ENCODE peak calls at places on chromosomes 1 and 21, in six cellular contexts. One of them, this sample, is unnamed.

GRCh38 chr1:3217887-3218679 is 149.1 kb downstream of the PRDM16 start:
- DNase-seq in NCI-H1417: no peak
- DNase-seq in tibial artery: no peak
- DNase-seq in stimulated activated naive CD4-positive, alpha-beta T cell treated with Interleukin-2 at 50 U/mL for 16 hours: no peak
- DNase-seq in sciatic nerve: no peak
- DNase-seq in IMR-90: no peak
- DNase-seq in this sample: no peak

GRCh38 chr1:21931171-21932093 is 5.7 kb downstream of the HSPG2 start:
- DNase-seq in NCI-H1417: no peak
- DNase-seq in tibial artery: peak; percentile 93
- DNase-seq in stimulated activated naive CD4-positive, alpha-beta T cell treated with Interleukin-2 at 50 U/mL for 16 hours: no peak
- DNase-seq in sciatic nerve: peak; percentile 88
- DNase-seq in IMR-90: peak; percentile 88
- DNase-seq in this sample: peak; percentile 93

GRCh38 chr1:49293016-49293415 is 516.3 kb upstream of the BEND5 start:
- DNase-seq in NCI-H1417: no peak
- DNase-seq in tibial artery: no peak
- DNase-seq in stimulated activated naive CD4-positive, alpha-beta T cell treated with Interleukin-2 at 50 U/mL for 16 hours: no peak
- DNase-seq in sciatic nerve: no peak
- DNase-seq in IMR-90: no peak
- DNase-seq in this sample: no peak

GRCh38 chr1:216416488-216416887 is 6.8 kb downstream of the USH2A start:
- DNase-seq in NCI-H1417: peak; percentile 10
- DNase-seq in tibial artery: no peak
- DNase-seq in stimulated activated naive CD4-positive, alpha-beta T cell treated with Interleukin-2 at 50 U/mL for 16 hours: no peak
- DNase-seq in sciatic nerve: no peak
- DNase-seq in IMR-90: no peak
- DNase-seq in this sample: no peak

GRCh38 chr1:2412773-2413494 is 570 bp upstream of the PEX10 start:
- DNase-seq in NCI-H1417: peak; percentile 71
- DNase-seq in tibial artery: no peak
- DNase-seq in stimulated activated naive CD4-positive, alpha-beta T cell treated with Interleukin-2 at 50 U/mL for 16 hours: no peak
- DNase-seq in sciatic nerve: no peak
- DNase-seq in IMR-90: peak; percentile 31
- DNase-seq in this sample: no peak

GRCh38 chr1:18085387-18086074 is 22.1 kb upstream of the IGSF21 start:
- DNase-seq in NCI-H1417: no peak
- DNase-seq in tibial artery: no peak
- DNase-seq in stimulated activated naive CD4-positive, alpha-beta T cell treated with Interleukin-2 at 50 U/mL for 16 hours: no peak
- DNase-seq in sciatic nerve: no peak
- DNase-seq in IMR-90: no peak
- DNase-seq in this sample: no peak

GRCh38 chr1:151988405-151988851 is 5.2 kb downstream of the S100A10 start:
- DNase-seq in NCI-H1417: no peak
- DNase-seq in tibial artery: no peak
- DNase-seq in stimulated activated naive CD4-positive, alpha-beta T cell treated with Interleukin-2 at 50 U/mL for 16 hours: no peak
- DNase-seq in sciatic nerve: no peak
- DNase-seq in IMR-90: peak; percentile 74
- DNase-seq in this sample: no peak

GRCh38 chr1:27397749-27398148 is 5.3 kb downstream of the GPR3 start:
- DNase-seq in NCI-H1417: no peak
- DNase-seq in tibial artery: no peak
- DNase-seq in stimulated activated naive CD4-positive, alpha-beta T cell treated with Interleukin-2 at 50 U/mL for 16 hours: no peak
- DNase-seq in sciatic nerve: no peak
- DNase-seq in IMR-90: no peak
- DNase-seq in this sample: no peak

GRCh38 chr1:75992312-75992711 is 60.1 kb upstream of the ASB17 start:
- DNase-seq in NCI-H1417: no peak
- DNase-seq in tibial artery: no peak
- DNase-seq in stimulated activated naive CD4-positive, alpha-beta T cell treated with Interleukin-2 at 50 U/mL for 16 hours: no peak
- DNase-seq in sciatic nerve: no peak
- DNase-seq in IMR-90: no peak
- DNase-seq in this sample: no peak

GRCh38 chr1:93471284-93471683 is 23.4 kb downstream of the FNBP1L start:
- DNase-seq in NCI-H1417: no peak
- DNase-seq in tibial artery: no peak
- DNase-seq in stimulated activated naive CD4-positive, alpha-beta T cell treated with Interleukin-2 at 50 U/mL for 16 hours: no peak
- DNase-seq in sciatic nerve: no peak
- DNase-seq in IMR-90: no peak
- DNase-seq in this sample: no peak

GRCh38 chr1:22978299-22978698 is 5.6 kb upstream of the LACTBL1 start:
- DNase-seq in NCI-H1417: no peak
- DNase-seq in tibial artery: no peak
- DNase-seq in stimulated activated naive CD4-positive, alpha-beta T cell treated with Interleukin-2 at 50 U/mL for 16 hours: no peak
- DNase-seq in sciatic nerve: no peak
- DNase-seq in IMR-90: peak; percentile 74
- DNase-seq in this sample: no peak

GRCh38 chr1:167683641-167684502 is 37.9 kb upstream of the MPZL1 start:
- DNase-seq in NCI-H1417: no peak
- DNase-seq in tibial artery: no peak
- DNase-seq in stimulated activated naive CD4-positive, alpha-beta T cell treated with Interleukin-2 at 50 U/mL for 16 hours: no peak
- DNase-seq in sciatic nerve: no peak
- DNase-seq in IMR-90: peak; percentile 41
- DNase-seq in this sample: no peak

GRCh38 chr1:109231085-109231484 is 17.4 kb downstream of the SARS1 start:
- DNase-seq in NCI-H1417: peak; percentile 34
- DNase-seq in tibial artery: no peak
- DNase-seq in stimulated activated naive CD4-positive, alpha-beta T cell treated with Interleukin-2 at 50 U/mL for 16 hours: no peak
- DNase-seq in sciatic nerve: no peak
- DNase-seq in IMR-90: no peak
- DNase-seq in this sample: no peak

GRCh38 chr1:183043872-183044859 is 20.9 kb downstream of the LAMC1 start:
- DNase-seq in NCI-H1417: no peak
- DNase-seq in tibial artery: no peak
- DNase-seq in stimulated activated naive CD4-positive, alpha-beta T cell treated with Interleukin-2 at 50 U/mL for 16 hours: no peak
- DNase-seq in sciatic nerve: no peak
- DNase-seq in IMR-90: peak; percentile 94
- DNase-seq in this sample: no peak

GRCh38 chr1:189708674-189709073 is 769.0 kb downstream of the BRINP3 start:
- DNase-seq in NCI-H1417: no peak
- DNase-seq in tibial artery: no peak
- DNase-seq in stimulated activated naive CD4-positive, alpha-beta T cell treated with Interleukin-2 at 50 U/mL for 16 hours: no peak
- DNase-seq in sciatic nerve: no peak
- DNase-seq in IMR-90: peak; percentile 25
- DNase-seq in this sample: no peak

GRCh38 chr1:78441921-78442320 is 48.9 kb upstream of the PTGFR start:
- DNase-seq in NCI-H1417: no peak
- DNase-seq in tibial artery: no peak
- DNase-seq in stimulated activated naive CD4-positive, alpha-beta T cell treated with Interleukin-2 at 50 U/mL for 16 hours: no peak
- DNase-seq in sciatic nerve: no peak
- DNase-seq in IMR-90: peak; percentile 27
- DNase-seq in this sample: no peak

GRCh38 chr1:110529011-110529410 is 10.0 kb upstream of the KCNA10 start:
- DNase-seq in NCI-H1417: no peak
- DNase-seq in tibial artery: no peak
- DNase-seq in stimulated activated naive CD4-positive, alpha-beta T cell treated with Interleukin-2 at 50 U/mL for 16 hours: no peak
- DNase-seq in sciatic nerve: no peak
- DNase-seq in IMR-90: no peak
- DNase-seq in this sample: no peak

GRCh38 chr21:33478858-33479678 is 706 bp downstream of the TMEM50B start:
- DNase-seq in NCI-H1417: peak; percentile 57
- DNase-seq in tibial artery: peak; percentile 73
- DNase-seq in stimulated activated naive CD4-positive, alpha-beta T cell treated with Interleukin-2 at 50 U/mL for 16 hours: peak; percentile 48
- DNase-seq in sciatic nerve: peak; percentile 69
- DNase-seq in IMR-90: peak; percentile 17
- DNase-seq in this sample: peak; percentile 85

GRCh38 chr1:61247881-61248752 is 165.8 kb downstream of the NFIA start:
- DNase-seq in NCI-H1417: no peak
- DNase-seq in tibial artery: no peak
- DNase-seq in stimulated activated naive CD4-positive, alpha-beta T cell treated with Interleukin-2 at 50 U/mL for 16 hours: no peak
- DNase-seq in sciatic nerve: no peak
- DNase-seq in IMR-90: no peak
- DNase-seq in this sample: no peak

GRCh38 chr1:17437260-17438175 is 2.0 kb downstream of the RCC2 start:
- DNase-seq in NCI-H1417: peak; percentile 79
- DNase-seq in tibial artery: peak; percentile 70
- DNase-seq in stimulated activated naive CD4-positive, alpha-beta T cell treated with Interleukin-2 at 50 U/mL for 16 hours: peak; percentile 58
- DNase-seq in sciatic nerve: peak; percentile 66
- DNase-seq in IMR-90: peak; percentile 36
- DNase-seq in this sample: no peak

GRCh38 chr1:60427701-60428100 is 354.1 kb upstream of the C1orf87 start:
- DNase-seq in NCI-H1417: peak; percentile 36
- DNase-seq in tibial artery: no peak
- DNase-seq in stimulated activated naive CD4-positive, alpha-beta T cell treated with Interleukin-2 at 50 U/mL for 16 hours: no peak
- DNase-seq in sciatic nerve: no peak
- DNase-seq in IMR-90: no peak
- DNase-seq in this sample: no peak

GRCh38 chr21:17793675-17794123 is 25.5 kb downstream of the C21orf91 start:
- DNase-seq in NCI-H1417: no peak
- DNase-seq in tibial artery: no peak
- DNase-seq in stimulated activated naive CD4-positive, alpha-beta T cell treated with Interleukin-2 at 50 U/mL for 16 hours: no peak
- DNase-seq in sciatic nerve: no peak
- DNase-seq in IMR-90: peak; percentile 70
- DNase-seq in this sample: no peak

GRCh38 chr21:38979271-38980196 is 173.8 kb downstream of the ETS2 start:
- DNase-seq in NCI-H1417: no peak
- DNase-seq in tibial artery: no peak
- DNase-seq in stimulated activated naive CD4-positive, alpha-beta T cell treated with Interleukin-2 at 50 U/mL for 16 hours: no peak
- DNase-seq in sciatic nerve: no peak
- DNase-seq in IMR-90: peak; percentile 70
- DNase-seq in this sample: no peak

GRCh38 chr1:42454409-42454808 is 1.4 kb downstream of the ZMYND12 start:
- DNase-seq in NCI-H1417: no peak
- DNase-seq in tibial artery: no peak
- DNase-seq in stimulated activated naive CD4-positive, alpha-beta T cell treated with Interleukin-2 at 50 U/mL for 16 hours: no peak
- DNase-seq in sciatic nerve: no peak
- DNase-seq in IMR-90: no peak
- DNase-seq in this sample: no peak

GRCh38 chr1:182288749-182289604 is 102.6 kb downstream of the GLUL start:
- DNase-seq in NCI-H1417: no peak
- DNase-seq in tibial artery: no peak
- DNase-seq in stimulated activated naive CD4-positive, alpha-beta T cell treated with Interleukin-2 at 50 U/mL for 16 hours: no peak
- DNase-seq in sciatic nerve: no peak
- DNase-seq in IMR-90: no peak
- DNase-seq in this sample: peak; percentile 50

GRCh38 chr1:24805534-24806301 is 60.5 kb downstream of the CLIC4 start:
- DNase-seq in NCI-H1417: no peak
- DNase-seq in tibial artery: no peak
- DNase-seq in stimulated activated naive CD4-positive, alpha-beta T cell treated with Interleukin-2 at 50 U/mL for 16 hours: no peak
- DNase-seq in sciatic nerve: no peak
- DNase-seq in IMR-90: peak; percentile 89
- DNase-seq in this sample: peak; percentile 27

GRCh38 chr1:47951026-47951425 is 46.2 kb downstream of the TRABD2B start:
- DNase-seq in NCI-H1417: no peak
- DNase-seq in tibial artery: no peak
- DNase-seq in stimulated activated naive CD4-positive, alpha-beta T cell treated with Interleukin-2 at 50 U/mL for 16 hours: no peak
- DNase-seq in sciatic nerve: no peak
- DNase-seq in IMR-90: no peak
- DNase-seq in this sample: no peak

GRCh38 chr1:210400043-210400840 is 71.5 kb downstream of the HHAT start:
- DNase-seq in NCI-H1417: peak; percentile 43
- DNase-seq in tibial artery: no peak
- DNase-seq in stimulated activated naive CD4-positive, alpha-beta T cell treated with Interleukin-2 at 50 U/mL for 16 hours: peak; percentile 23
- DNase-seq in sciatic nerve: peak; percentile 67
- DNase-seq in IMR-90: peak; percentile 77
- DNase-seq in this sample: no peak

GRCh38 chr1:153490272-153491051 is 30.0 kb upstream of the S100A7 start:
- DNase-seq in NCI-H1417: peak; percentile 78
- DNase-seq in tibial artery: peak; percentile 92
- DNase-seq in stimulated activated naive CD4-positive, alpha-beta T cell treated with Interleukin-2 at 50 U/mL for 16 hours: no peak
- DNase-seq in sciatic nerve: peak; percentile 79
- DNase-seq in IMR-90: peak; percentile 97
- DNase-seq in this sample: peak; percentile 90

GRCh38 chr1:190904091-190904695 is 426.5 kb upstream of the BRINP3 start:
- DNase-seq in NCI-H1417: no peak
- DNase-seq in tibial artery: no peak
- DNase-seq in stimulated activated naive CD4-positive, alpha-beta T cell treated with Interleukin-2 at 50 U/mL for 16 hours: no peak
- DNase-seq in sciatic nerve: no peak
- DNase-seq in IMR-90: peak; percentile 85
- DNase-seq in this sample: no peak

This sample was measured in lower leg skin.